ENCODE peak calls at places on chromosome 7, in six cellular contexts. N, Z, K, X, W and G are unnamed samples. For H3K27me3, the result is how much of the 10 kb centered on the place peaks cover.

GRCh38 chr7:35007768-35008167 is 29.5 kb downstream of the DPY19L1 start:
- DNase-seq in N (no peak), Z (no peak), K (no peak), X (no peak), W (no peak), G (no peak)

GRCh38 chr7:105429746-105430612 is 41.3 kb upstream of the SRPK2 start:
- DNase-seq in N (peak), Z (peak), K (peak), X (no peak), W (peak), G (no peak)

GRCh38 chr7:68929712-68930395 is 668.4 kb upstream of the AUTS2 start:
- DNase-seq in N (no peak), Z (peak), K (peak), X (no peak), W (peak), G (no peak)

GRCh38 chr7:114790526-114790925 is 131.4 kb upstream of the MDFIC start:
- DNase-seq in N (no peak), Z (no peak), K (no peak), X (no peak), W (peak), G (no peak)

GRCh38 chr7:3267928-3268690 is 32.9 kb upstream of the SDK1 start:
- DNase-seq in N (no peak), Z (peak), K (peak), X (no peak), W (peak), G (no peak)

GRCh38 chr7:30183712-30184372 is 49.1 kb downstream of the MTURN start:
- DNase-seq in N (no peak), Z (no peak), K (no peak), X (no peak), W (no peak), G (no peak)

GRCh38 chr7:132161231-132161915 is 414.9 kb downstream of the PLXNA4 start:
- DNase-seq in N (peak), Z (no peak), K (no peak), X (no peak), W (peak), G (no peak)

GRCh38 chr7:21912305-21912704 is 33.4 kb downstream of the CDCA7L start:
- DNase-seq in N (no peak), Z (no peak), K (peak), X (no peak), W (peak), G (no peak)

GRCh38 chr7:135463905-135464304 is 46.0 kb downstream of the CNOT4 start:
- DNase-seq in N (no peak), Z (no peak), K (no peak), X (no peak), W (no peak), G (no peak)

GRCh38 chr7:96219382-96220130 is 102.3 kb downstream of the SLC25A13 start:
- DNase-seq in N (no peak), Z (no peak), K (peak), X (no peak), W (peak), G (no peak)

GRCh38 chr7:236967-237366 is 44.6 kb downstream of the FAM20C start:
- DNase-seq in N (no peak), Z (no peak), K (no peak), X (no peak), W (no peak), G (no peak)

GRCh38 chr7:93055543-93056107 is 62.2 kb downstream of the SAMD9 start:
- DNase-seq in N (no peak), Z (no peak), K (peak), X (no peak), W (peak), G (peak)

GRCh38 chr7:22858640-22859561 is 36.3 kb upstream of the TOMM7 start:
- DNase-seq in N (no peak), Z (peak), K (peak), X (no peak), W (peak), G (no peak)

GRCh38 chr7:14158111-14158510 is 168.6 kb upstream of the ETV1 start:
- DNase-seq in N (no peak), Z (no peak), K (no peak), X (no peak), W (no peak), G (no peak)

GRCh38 chr7:4612939-4613841 is 68.9 kb upstream of the FOXK1 start:
- DNase-seq in N (no peak), Z (peak), K (peak), X (no peak), W (peak), G (peak)

GRCh38 chr7:122675621-122676020 is 23.3 kb downstream of the RNF133 start:
- DNase-seq in N (no peak), Z (no peak), K (no peak), X (no peak), W (no peak), G (no peak)

GRCh38 chr7:101702362-101702850 is 73.3 kb upstream of the MYL10 start:
- DNase-seq in N (no peak), Z (no peak), K (no peak), X (no peak), W (peak), G (peak)

GRCh38 chr7:116576350-116577319 is 51.8 kb downstream of the CAV1 start:
- DNase-seq in N (no peak), Z (no peak), K (peak), X (no peak), W (peak), G (no peak)

GRCh38 chr7:41918597-41918996 is 215.7 kb upstream of the INHBA start:
- DNase-seq in N (no peak), Z (no peak), K (peak), X (no peak), W (peak), G (no peak)

GRCh38 chr7:27191081-27191715 is 6.2 kb upstream of the HOXA11 start:
- DNase-seq in N (peak), Z (no peak), K (no peak), X (peak), W (no peak), G (peak)

GRCh38 chr7:67470256-67470751 is 473.7 kb downstream of the TYW1 start:
- DNase-seq in N (no peak), Z (peak), K (no peak), X (no peak), W (no peak), G (no peak)

GRCh38 chr7:102063736-102064135 is 222.9 kb upstream of the SH2B2 start:
- DNase-seq in N (peak), Z (no peak), K (peak), X (no peak), W (peak), G (peak)

GRCh38 chr7:30181211-30181610 is 46.4 kb downstream of the MTURN start:
- DNase-seq in N (no peak), Z (no peak), K (no peak), X (no peak), W (no peak), G (no peak)

GRCh38 chr7:28078036-28078901 is 102.3 kb downstream of the JAZF1 start:
- DNase-seq in N (peak), Z (peak), K (peak), X (no peak), W (peak), G (no peak)

GRCh38 chr7:140053812-140054539 is 8.8 kb downstream of the PARP12 start:
- DNase-seq in N (no peak), Z (no peak), K (no peak), X (no peak), W (no peak), G (no peak)

GRCh38 chr7:12685550-12685949 is 1.9 kb upstream of the ARL4A start:
- DNase-seq in N (no peak), Z (peak), K (peak), X (no peak), W (peak), G (peak)

GRCh38 chr7:155214328-155214986 is 83.2 kb upstream of the INSIG1 start:
- DNase-seq in N (no peak), Z (peak), K (no peak), X (peak), W (peak), G (peak)

GRCh38 chr7:135434047-135434446 is 75.9 kb downstream of the CNOT4 start:
- DNase-seq in N (no peak), Z (no peak), K (no peak), X (no peak), W (no peak), G (no peak)

GRCh38 chr7:86939197-86939814 is 120.1 kb downstream of the ELAPOR2 start:
- DNase-seq in N (no peak), Z (peak), K (peak), X (no peak), W (peak), G (peak)

GRCh38 chr7:87495366-87495765 is 19.9 kb upstream of the ABCB4 start:
- DNase-seq in N (no peak), Z (no peak), K (no peak), X (no peak), W (no peak), G (no peak)

GRCh38 chr7:46291064-46291463 is 370.0 kb upstream of the IGFBP3 start:
- DNase-seq in N (no peak), Z (no peak), K (peak), X (no peak), W (peak), G (no peak)

GRCh38 chr7:122438001-122438400 is 133.5 kb upstream of the FEZF1 start:
- DNase-seq in N (no peak), Z (no peak), K (no peak), X (no peak), W (no peak), G (no peak)

GRCh38 chr7:79175390-79175789 is 278.1 kb downstream of the MAGI2 start:
- DNase-seq in N (no peak), Z (no peak), K (no peak), X (no peak), W (no peak), G (no peak)

GRCh38 chr7:44213872-44214595 is 13.3 kb downstream of the YKT6 start:
- DNase-seq in N (no peak), Z (no peak), K (peak), X (peak), W (peak), G (peak)

GRCh38 chr7:37047260-37047659 is 323.0 kb upstream of the AOAH start:
- DNase-seq in N (no peak), Z (no peak), K (no peak), X (no peak), W (no peak), G (peak)

GRCh38 chr7:54705436-54705835 is 53.6 kb downstream of the SEC61G start:
- DNase-seq in N (no peak), Z (no peak), K (peak), X (no peak), W (peak), G (no peak)

GRCh38 chr7:70072220-70072619 is 473.9 kb downstream of the AUTS2 start:
- DNase-seq in N (no peak), Z (peak), K (peak), X (no peak), W (peak), G (no peak)

GRCh38 chr7:106744507-106745180 is 83.7 kb upstream of the CCDC71L start:
- DNase-seq in N (no peak), Z (no peak), K (no peak), X (no peak), W (no peak), G (no peak)
- H3K4me3 ChIP-seq in N (no peak), Z (no peak), K (no peak), X (no peak), W (no peak), G (no peak)

DNA sequence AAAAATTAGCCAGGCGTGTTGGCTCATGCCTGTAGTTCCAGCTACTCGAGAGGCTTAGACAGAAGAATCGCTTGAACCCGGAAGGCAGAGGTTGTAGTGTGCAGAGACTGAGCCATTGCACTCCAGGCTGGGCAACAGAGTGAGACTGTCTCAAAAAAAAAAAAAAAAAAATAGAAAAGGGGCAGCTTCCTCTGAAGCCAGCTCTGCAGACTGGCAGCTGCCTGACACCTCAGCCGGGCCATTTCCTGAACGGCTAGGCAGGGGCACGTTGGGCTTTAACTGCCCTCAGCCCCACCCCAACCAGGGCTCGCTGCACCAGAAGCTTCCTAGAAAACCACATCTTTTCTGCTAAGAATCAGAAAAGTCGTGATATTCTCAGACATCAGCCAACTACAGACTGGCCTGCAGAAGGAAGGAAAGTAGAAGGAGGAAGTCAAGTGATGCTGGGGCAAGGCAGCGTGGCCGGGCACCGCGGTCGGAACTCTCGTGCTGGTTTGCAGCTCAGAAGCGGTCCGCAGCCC is 38.0 kb downstream of the PRKAG2 start:
- DNase-seq in N (no peak), Z (peak), K (no peak), X (peak), W (no peak), G (no peak)
- H3K27me3 ChIP-seq in N (under half), Z (under half), K (under half), X (under half), W (under half), G (under half)

GRCh38 chr7:150994141-150994837 is 3.5 kb downstream of the NOS3 start:
- DNase-seq in N (no peak), Z (no peak), K (no peak), X (no peak), W (no peak), G (peak)
- H3K4me3 ChIP-seq in N (peak), Z (no peak), K (no peak), X (no peak), W (no peak), G (no peak)

DNA sequence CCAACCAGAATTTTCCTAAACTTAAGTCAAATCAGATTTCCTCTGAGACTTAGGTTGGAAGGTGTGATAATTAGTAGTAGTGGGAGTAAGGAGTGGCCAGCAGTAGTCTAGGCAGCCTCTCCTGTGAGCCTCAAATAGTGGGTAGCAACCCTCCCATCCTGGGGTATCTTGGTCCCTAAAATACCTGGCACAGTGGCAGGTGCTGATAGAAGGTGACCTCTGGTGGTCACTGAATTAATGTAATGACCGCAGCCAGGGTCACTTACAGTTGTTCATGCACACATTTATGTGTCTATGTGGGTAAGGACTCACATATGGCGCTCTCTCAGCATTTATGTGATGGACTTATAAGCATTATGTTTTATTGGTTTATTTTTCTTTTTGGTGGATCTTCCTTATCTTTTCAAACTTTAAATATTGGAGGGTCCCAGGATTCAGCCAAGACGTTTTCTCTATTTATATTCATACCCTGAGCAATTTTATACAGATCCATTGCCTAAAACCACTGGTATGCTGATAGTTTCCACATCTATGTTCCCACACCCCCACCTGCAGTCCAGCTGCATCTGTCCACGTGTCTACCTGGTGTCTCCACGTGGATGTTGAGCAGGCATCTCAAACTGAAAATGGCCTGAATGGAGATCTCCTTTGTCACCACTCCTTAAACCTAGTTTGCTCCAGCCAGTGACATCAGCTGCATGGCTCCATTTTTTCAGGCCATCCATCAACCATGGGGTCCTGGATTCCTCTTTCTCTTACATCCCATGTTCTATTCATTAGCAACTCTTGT is 18.3 kb downstream of the BMPER start:
- DNase-seq in N (no peak), Z (no peak), K (no peak), X (no peak), W (no peak), G (peak)
- H3K27me3 ChIP-seq in N (under half), Z (under half), K (under half), X (under half), W (under half), G (under half)

GRCh38 chr7:73828107-73828803 is 2.5 kb upstream of the CLDN4 start:
- DNase-seq in N (peak), Z (peak), K (peak), X (no peak), W (peak), G (no peak)

GRCh38 chr7:73829505-73829904 is 1.3 kb upstream of the CLDN4 start:
- DNase-seq in N (no peak), Z (no peak), K (no peak), X (no peak), W (no peak), G (peak)

GRCh38 chr7:73827568-73828106 is 3.2 kb upstream of the CLDN4 start:
- DNase-seq in N (peak), Z (peak), K (no peak), X (peak), W (no peak), G (peak)

GRCh38 chr7:73829921-73830617 is 727 bp upstream of the CLDN4 start:
- DNase-seq in N (no peak), Z (no peak), K (no peak), X (no peak), W (no peak), G (no peak)

DNA sequence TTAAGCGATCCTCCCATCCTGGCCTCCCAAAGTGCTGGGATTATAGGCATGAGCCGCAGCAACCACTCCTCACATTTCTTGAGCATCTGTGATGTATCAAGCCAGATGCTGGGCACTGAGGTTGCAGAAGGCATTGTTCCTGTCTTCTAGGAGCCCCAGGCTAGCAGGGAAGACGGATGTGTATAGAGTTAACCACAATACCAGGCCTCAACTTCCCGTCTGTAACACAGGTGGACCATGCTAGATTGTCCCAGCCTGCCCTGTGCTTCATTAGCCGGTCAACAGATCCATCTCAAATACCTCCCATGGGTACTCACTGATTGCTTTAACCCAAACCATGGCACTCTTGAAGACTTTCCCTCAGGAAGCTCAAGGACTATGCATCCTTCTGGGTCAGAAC is 1.8 kb upstream of the CLDN4 start:
- DNase-seq in N (no peak), Z (no peak), K (no peak), X (no peak), W (no peak), G (no peak)
- H3K4me3 ChIP-seq in N (no peak), Z (no peak), K (no peak), X (no peak), W (no peak), G (no peak)

DNA sequence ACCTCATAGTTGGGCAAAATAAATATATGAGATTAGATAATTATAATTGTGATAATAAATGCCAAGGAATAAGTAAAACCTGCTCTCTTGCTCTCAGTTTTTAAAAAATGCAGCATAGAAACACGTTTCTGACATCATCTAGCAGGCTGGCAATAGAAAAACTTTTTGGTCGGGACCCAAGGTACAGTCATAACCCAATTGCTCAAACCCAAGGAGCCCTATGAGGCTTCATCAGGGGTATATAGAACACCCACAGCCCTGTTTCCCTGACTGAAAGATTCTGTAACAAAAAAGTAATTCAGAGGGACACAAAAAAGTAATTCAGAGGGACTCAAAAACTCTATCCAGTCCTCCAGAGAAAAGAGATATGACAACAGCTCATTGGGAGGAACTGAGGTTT is 3.8 kb downstream of the PDE1C start:
- DNase-seq in N (no peak), Z (no peak), K (no peak), X (no peak), W (peak), G (no peak)
- H3K27me3 ChIP-seq in N (under half), Z (under half), K (under half), X (under half), W (under half), G (half or more)

GRCh38 chr7:7209412-7210050 is 27.2 kb downstream of the C1GALT1 start:
- DNase-seq in N (no peak), Z (no peak), K (no peak), X (no peak), W (no peak), G (no peak)
- H3K4me3 ChIP-seq in N (no peak), Z (no peak), K (no peak), X (no peak), W (no peak), G (no peak)

DNA sequence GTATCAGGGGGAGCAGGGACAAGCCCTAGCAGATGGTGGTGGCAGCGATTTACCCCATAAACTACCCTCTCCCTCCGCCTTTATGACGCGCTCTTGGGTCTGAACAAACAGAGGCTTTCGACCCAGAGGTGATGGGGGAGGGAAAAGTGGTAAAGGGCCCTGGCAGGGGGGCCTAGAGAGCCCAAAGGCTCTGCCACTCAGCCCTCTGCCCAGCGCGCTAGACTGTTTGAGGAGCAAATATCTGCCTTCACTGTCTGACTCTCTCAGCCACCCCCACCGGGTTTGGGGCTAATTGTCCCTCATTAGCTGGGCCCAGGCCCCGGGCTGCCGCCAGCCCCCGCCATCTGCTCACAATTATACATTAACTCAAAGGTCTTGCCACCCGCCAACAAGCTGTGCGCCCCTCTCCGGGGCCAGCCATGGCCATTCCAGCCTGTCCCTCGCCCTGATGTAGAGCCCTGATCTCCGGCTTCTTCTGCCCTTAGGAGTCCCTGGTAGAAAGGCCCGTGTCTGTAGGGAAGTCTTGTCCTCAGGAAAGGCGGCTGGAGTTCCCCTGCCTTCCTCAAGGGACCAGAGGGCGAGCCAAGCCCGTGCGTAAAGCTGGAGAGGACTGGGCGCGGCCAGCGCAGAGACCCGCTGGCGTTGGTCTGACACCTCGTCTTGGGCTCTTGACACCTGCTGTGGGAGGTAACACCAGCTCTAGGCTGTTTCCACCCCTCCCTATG is 1.9 kb upstream of the PAX4 start:
- DNase-seq in N (no peak), Z (no peak), K (no peak), X (no peak), W (peak), G (peak)
- H3K27me3 ChIP-seq in N (half or more), Z (under half), K (half or more), X (under half), W (half or more), G (under half)